ENCODE peak calls at places on chromosomes 16 and 17, in six cellular contexts. One of them, this sample, is unnamed.

GRCh38 chr17:44556114-44556853 is 1.0 kb upstream of the FZD2 start:
- DNase-seq in foreskin fibroblast: peak
- DNase-seq in prostate gland: no peak
- DNase-seq in COR-L47: no peak
- DNase-seq in dorsolateral prefrontal cortex: no peak
- DNase-seq in T-helper 1 cell: peak
- DNase-seq in this sample: no peak

GRCh38 chr16:60204221-60204620 is 1470.1 kb upstream of the GOT2 start:
- DNase-seq in foreskin fibroblast: peak
- DNase-seq in prostate gland: no peak
- DNase-seq in COR-L47: no peak
- DNase-seq in dorsolateral prefrontal cortex: no peak
- DNase-seq in T-helper 1 cell: no peak
- DNase-seq in this sample: no peak

GRCh38 chr16:58088116-58088515 is 41.1 kb downstream of the CFAP20 start:
- DNase-seq in foreskin fibroblast: no peak
- DNase-seq in prostate gland: no peak
- DNase-seq in COR-L47: no peak
- DNase-seq in dorsolateral prefrontal cortex: no peak
- DNase-seq in T-helper 1 cell: no peak
- DNase-seq in this sample: no peak

GRCh38 chr17:79838541-79839274 is 532 bp downstream of the CBX4 start:
- DNase-seq in foreskin fibroblast: peak
- DNase-seq in prostate gland: peak
- DNase-seq in COR-L47: no peak
- DNase-seq in dorsolateral prefrontal cortex: peak
- DNase-seq in T-helper 1 cell: peak
- DNase-seq in this sample: peak

GRCh38 chr17:9700136-9700535 is 54.8 kb downstream of the USP43 start:
- DNase-seq in foreskin fibroblast: no peak
- DNase-seq in prostate gland: no peak
- DNase-seq in COR-L47: no peak
- DNase-seq in dorsolateral prefrontal cortex: no peak
- DNase-seq in T-helper 1 cell: no peak
- DNase-seq in this sample: no peak

GRCh38 chr17:19978206-19978802 is 676 bp upstream of the AKAP10 start:
- DNase-seq in foreskin fibroblast: no peak
- DNase-seq in prostate gland: peak
- DNase-seq in COR-L47: no peak
- DNase-seq in dorsolateral prefrontal cortex: no peak
- DNase-seq in T-helper 1 cell: no peak
- DNase-seq in this sample: peak

GRCh38 chr17:1164935-1165556 is 14.7 kb downstream of the ABR start:
- DNase-seq in foreskin fibroblast: no peak
- DNase-seq in prostate gland: no peak
- DNase-seq in COR-L47: no peak
- DNase-seq in dorsolateral prefrontal cortex: no peak
- DNase-seq in T-helper 1 cell: no peak
- DNase-seq in this sample: no peak

GRCh38 chr17:15463363-15463762 is 4.1 kb downstream of the CDRT4 start:
- DNase-seq in foreskin fibroblast: peak
- DNase-seq in prostate gland: no peak
- DNase-seq in COR-L47: no peak
- DNase-seq in dorsolateral prefrontal cortex: no peak
- DNase-seq in T-helper 1 cell: no peak
- DNase-seq in this sample: no peak

GRCh38 chr16:30858111-30858495 is 35.8 kb downstream of the BCL7C start:
- DNase-seq in foreskin fibroblast: no peak
- DNase-seq in prostate gland: no peak
- DNase-seq in COR-L47: no peak
- DNase-seq in dorsolateral prefrontal cortex: no peak
- DNase-seq in T-helper 1 cell: no peak
- DNase-seq in this sample: no peak

GRCh38 chr17:77735051-77735340 is 223.5 kb upstream of the TNRC6C start:
- DNase-seq in foreskin fibroblast: no peak
- DNase-seq in prostate gland: no peak
- DNase-seq in COR-L47: no peak
- DNase-seq in dorsolateral prefrontal cortex: no peak
- DNase-seq in T-helper 1 cell: no peak
- DNase-seq in this sample: no peak

GRCh38 chr17:6505425-6506142 is 50.8 kb downstream of the PITPNM3 start:
- DNase-seq in foreskin fibroblast: peak
- DNase-seq in prostate gland: no peak
- DNase-seq in COR-L47: no peak
- DNase-seq in dorsolateral prefrontal cortex: no peak
- DNase-seq in T-helper 1 cell: no peak
- DNase-seq in this sample: no peak

GRCh38 chr16:50253511-50253903 is 12.8 kb upstream of the ADCY7 start:
- DNase-seq in foreskin fibroblast: no peak
- DNase-seq in prostate gland: no peak
- DNase-seq in COR-L47: no peak
- DNase-seq in dorsolateral prefrontal cortex: no peak
- DNase-seq in T-helper 1 cell: no peak
- DNase-seq in this sample: no peak

GRCh38 chr16:85279874-85280545 is 167.7 kb upstream of the CIBAR2 start:
- DNase-seq in foreskin fibroblast: no peak
- DNase-seq in prostate gland: no peak
- DNase-seq in COR-L47: no peak
- DNase-seq in dorsolateral prefrontal cortex: no peak
- DNase-seq in T-helper 1 cell: no peak
- DNase-seq in this sample: no peak

GRCh38 chr16:68539704-68540370 is 746 bp downstream of the ZFP90 start:
- DNase-seq in foreskin fibroblast: no peak
- DNase-seq in prostate gland: no peak
- DNase-seq in COR-L47: no peak
- DNase-seq in dorsolateral prefrontal cortex: no peak
- DNase-seq in T-helper 1 cell: no peak
- DNase-seq in this sample: no peak

GRCh38 chr17:45451131-45451530 is 18.5 kb upstream of the ARHGAP27 start:
- DNase-seq in foreskin fibroblast: no peak
- DNase-seq in prostate gland: no peak
- DNase-seq in COR-L47: no peak
- DNase-seq in dorsolateral prefrontal cortex: no peak
- DNase-seq in T-helper 1 cell: no peak
- DNase-seq in this sample: no peak

GRCh38 chr16:4586297-4586696 is 28.4 kb downstream of the UBALD1 start:
- DNase-seq in foreskin fibroblast: no peak
- DNase-seq in prostate gland: no peak
- DNase-seq in COR-L47: no peak
- DNase-seq in dorsolateral prefrontal cortex: no peak
- DNase-seq in T-helper 1 cell: no peak
- DNase-seq in this sample: no peak

GRCh38 chr16:28117168-28117565 is 53.7 kb upstream of the GSG1L start:
- DNase-seq in foreskin fibroblast: no peak
- DNase-seq in prostate gland: no peak
- DNase-seq in COR-L47: no peak
- DNase-seq in dorsolateral prefrontal cortex: no peak
- DNase-seq in T-helper 1 cell: no peak
- DNase-seq in this sample: no peak

GRCh38 chr16:70463235-70463634 is 8.8 kb downstream of the FCSK start:
- DNase-seq in foreskin fibroblast: no peak
- DNase-seq in prostate gland: no peak
- DNase-seq in COR-L47: no peak
- DNase-seq in dorsolateral prefrontal cortex: no peak
- DNase-seq in T-helper 1 cell: no peak
- DNase-seq in this sample: no peak

GRCh38 chr16:68073902-68074760 is 11.0 kb upstream of the NFATC3 start:
- DNase-seq in foreskin fibroblast: no peak
- DNase-seq in prostate gland: no peak
- DNase-seq in COR-L47: no peak
- DNase-seq in dorsolateral prefrontal cortex: no peak
- DNase-seq in T-helper 1 cell: no peak
- DNase-seq in this sample: no peak

GRCh38 chr17:78924481-78925151 is 571 bp downstream of the TIMP2 start:
- DNase-seq in foreskin fibroblast: no peak
- DNase-seq in prostate gland: no peak
- DNase-seq in COR-L47: no peak
- DNase-seq in dorsolateral prefrontal cortex: no peak
- DNase-seq in T-helper 1 cell: no peak
- DNase-seq in this sample: no peak

GRCh38 chr16:88533945-88534641 is 36.1 kb upstream of the ZC3H18 start:
- DNase-seq in foreskin fibroblast: peak
- DNase-seq in prostate gland: peak
- DNase-seq in COR-L47: no peak
- DNase-seq in dorsolateral prefrontal cortex: no peak
- DNase-seq in T-helper 1 cell: peak
- DNase-seq in this sample: peak

GRCh38 chr17:57086069-57086930 is 1.3 kb downstream of the AKAP1 start:
- DNase-seq in foreskin fibroblast: peak
- DNase-seq in prostate gland: no peak
- DNase-seq in COR-L47: peak
- DNase-seq in dorsolateral prefrontal cortex: no peak
- DNase-seq in T-helper 1 cell: peak
- DNase-seq in this sample: no peak

GRCh38 chr17:20908373-20909273 is 134.2 kb downstream of the USP22 start:
- DNase-seq in foreskin fibroblast: peak
- DNase-seq in prostate gland: peak
- DNase-seq in COR-L47: peak
- DNase-seq in dorsolateral prefrontal cortex: peak
- DNase-seq in T-helper 1 cell: peak
- DNase-seq in this sample: peak

GRCh38 chr16:2333772-2334379 is 6.7 kb downstream of the ABCA3 start:
- DNase-seq in foreskin fibroblast: no peak
- DNase-seq in prostate gland: no peak
- DNase-seq in COR-L47: no peak
- DNase-seq in dorsolateral prefrontal cortex: no peak
- DNase-seq in T-helper 1 cell: no peak
- DNase-seq in this sample: no peak

GRCh38 chr17:82805823-82806222 is 34.0 kb downstream of the ZNF750 start:
- DNase-seq in foreskin fibroblast: no peak
- DNase-seq in prostate gland: no peak
- DNase-seq in COR-L47: no peak
- DNase-seq in dorsolateral prefrontal cortex: no peak
- DNase-seq in T-helper 1 cell: no peak
- DNase-seq in this sample: no peak

GRCh38 chr17:20206591-20206990 is 197.4 kb downstream of the SPECC1 start:
- DNase-seq in foreskin fibroblast: peak
- DNase-seq in prostate gland: no peak
- DNase-seq in COR-L47: no peak
- DNase-seq in dorsolateral prefrontal cortex: no peak
- DNase-seq in T-helper 1 cell: no peak
- DNase-seq in this sample: no peak

GRCh38 chr16:48076455-48077012 is 79.3 kb downstream of the ABCC12 start:
- DNase-seq in foreskin fibroblast: peak
- DNase-seq in prostate gland: no peak
- DNase-seq in COR-L47: no peak
- DNase-seq in dorsolateral prefrontal cortex: no peak
- DNase-seq in T-helper 1 cell: no peak
- DNase-seq in this sample: no peak

GRCh38 chr17:32917842-32918241 is 10.1 kb upstream of the TMEM98 start:
- DNase-seq in foreskin fibroblast: no peak
- DNase-seq in prostate gland: no peak
- DNase-seq in COR-L47: no peak
- DNase-seq in dorsolateral prefrontal cortex: no peak
- DNase-seq in T-helper 1 cell: no peak
- DNase-seq in this sample: no peak

GRCh38 chr17:56715613-56716357 is 117.9 kb downstream of the C17orf67 start:
- DNase-seq in foreskin fibroblast: peak
- DNase-seq in prostate gland: peak
- DNase-seq in COR-L47: peak
- DNase-seq in dorsolateral prefrontal cortex: peak
- DNase-seq in T-helper 1 cell: peak
- DNase-seq in this sample: peak

GRCh38 chr17:41733348-41734138 is 900 bp downstream of the HAP1 start:
- DNase-seq in foreskin fibroblast: no peak
- DNase-seq in prostate gland: no peak
- DNase-seq in COR-L47: no peak
- DNase-seq in dorsolateral prefrontal cortex: no peak
- DNase-seq in T-helper 1 cell: no peak
- DNase-seq in this sample: no peak

GRCh38 chr17:65261152-65261551 is 124.0 kb downstream of the RGS9 start:
- DNase-seq in foreskin fibroblast: no peak
- DNase-seq in prostate gland: no peak
- DNase-seq in COR-L47: no peak
- DNase-seq in dorsolateral prefrontal cortex: no peak
- DNase-seq in T-helper 1 cell: no peak
- DNase-seq in this sample: no peak

GRCh38 chr17:68033636-68034451 is 1.7 kb upstream of the KPNA2 start:
- DNase-seq in foreskin fibroblast: peak
- DNase-seq in prostate gland: no peak
- DNase-seq in COR-L47: peak
- DNase-seq in dorsolateral prefrontal cortex: no peak
- DNase-seq in T-helper 1 cell: no peak
- DNase-seq in this sample: no peak

GRCh38 chr17:48246623-48247022 is 139.1 kb downstream of the SNX11 start:
- DNase-seq in foreskin fibroblast: peak
- DNase-seq in prostate gland: no peak
- DNase-seq in COR-L47: no peak
- DNase-seq in dorsolateral prefrontal cortex: no peak
- DNase-seq in T-helper 1 cell: no peak
- DNase-seq in this sample: no peak

GRCh38 chr16:89575247-89576172 is at the start of gene CPNE7:
- DNase-seq in foreskin fibroblast: peak
- DNase-seq in prostate gland: no peak
- DNase-seq in COR-L47: peak
- DNase-seq in dorsolateral prefrontal cortex: no peak
- DNase-seq in T-helper 1 cell: no peak
- DNase-seq in this sample: no peak

GRCh38 chr16:75252946-75253911 is 1.8 kb upstream of the BCAR1 start:
- DNase-seq in foreskin fibroblast: no peak
- DNase-seq in prostate gland: no peak
- DNase-seq in COR-L47: no peak
- DNase-seq in dorsolateral prefrontal cortex: peak
- DNase-seq in T-helper 1 cell: no peak
- DNase-seq in this sample: no peak